ENCODE peak calls at places on chromosomes 6 and 20, in ten cellular contexts. One of them, this sample, is unnamed.

GRCh38 chr6:130500693-130501092 is 134.9 kb downstream of the TMEM200A start:
- DNase-seq in right cardiac atrium: no peak
- DNase-seq in caudate nucleus: no peak
- DNase-seq in fibroblast of gingiva: peak
- DNase-seq in left colon: no peak
- DNase-seq in HT-29: no peak
- DNase-seq in NCI-H1105: no peak
- DNase-seq in AG08395: peak
- DNase-seq in hippocampal formation: no peak
- DNase-seq in activated effector memory CD4-positive, alpha-beta T cell treated with anti-CD3 and anti-CD28 coated beads, Interleukin-2, amount 50 U/mL, for 16 hours: no peak
- DNase-seq in this sample: peak

GRCh38 chr20:63056236-63057132 is 49.7 kb upstream of the BHLHE23 start:
- DNase-seq in fibroblast of gingiva: no peak
- DNase-seq in HT-29: peak
- DNase-seq in left colon: peak
- DNase-seq in AG08395: peak
- DNase-seq in activated effector memory CD4-positive, alpha-beta T cell treated with anti-CD3 and anti-CD28 coated beads, Interleukin-2, amount 50 U/mL, for 16 hours: peak
- DNase-seq in NCI-H1105: peak
- DNase-seq in caudate nucleus: no peak
- DNase-seq in hippocampal formation: peak
- DNase-seq in right cardiac atrium: peak
- DNase-seq in this sample: no peak

GRCh38 chr6:42059743-42060142 is 9.4 kb downstream of the TAF8 start:
- DNase-seq in HT-29: no peak
- DNase-seq in hippocampal formation: no peak
- DNase-seq in fibroblast of gingiva: no peak
- DNase-seq in caudate nucleus: no peak
- DNase-seq in right cardiac atrium: no peak
- DNase-seq in activated effector memory CD4-positive, alpha-beta T cell treated with anti-CD3 and anti-CD28 coated beads, Interleukin-2, amount 50 U/mL, for 16 hours: no peak
- DNase-seq in left colon: no peak
- DNase-seq in NCI-H1105: no peak
- DNase-seq in AG08395: no peak
- DNase-seq in this sample: no peak

GRCh38 chr6:146847426-146847825 is 248.7 kb downstream of the ADGB start:
- DNase-seq in NCI-H1105: no peak
- DNase-seq in AG08395: no peak
- DNase-seq in fibroblast of gingiva: no peak
- DNase-seq in left colon: no peak
- DNase-seq in right cardiac atrium: no peak
- DNase-seq in hippocampal formation: no peak
- DNase-seq in caudate nucleus: no peak
- DNase-seq in HT-29: no peak
- DNase-seq in activated effector memory CD4-positive, alpha-beta T cell treated with anti-CD3 and anti-CD28 coated beads, Interleukin-2, amount 50 U/mL, for 16 hours: no peak
- DNase-seq in this sample: no peak

GRCh38 chr6:163863565-163863964 is 449.0 kb downstream of the QKI start:
- DNase-seq in left colon: no peak
- DNase-seq in activated effector memory CD4-positive, alpha-beta T cell treated with anti-CD3 and anti-CD28 coated beads, Interleukin-2, amount 50 U/mL, for 16 hours: no peak
- DNase-seq in caudate nucleus: no peak
- DNase-seq in hippocampal formation: no peak
- DNase-seq in fibroblast of gingiva: no peak
- DNase-seq in HT-29: no peak
- DNase-seq in AG08395: no peak
- DNase-seq in right cardiac atrium: no peak
- DNase-seq in NCI-H1105: no peak
- DNase-seq in this sample: no peak

GRCh38 chr6:15384901-15385300 is 139.0 kb downstream of the JARID2 start:
- DNase-seq in hippocampal formation: no peak
- DNase-seq in fibroblast of gingiva: no peak
- DNase-seq in left colon: no peak
- DNase-seq in HT-29: no peak
- DNase-seq in AG08395: no peak
- DNase-seq in caudate nucleus: no peak
- DNase-seq in right cardiac atrium: no peak
- DNase-seq in NCI-H1105: no peak
- DNase-seq in activated effector memory CD4-positive, alpha-beta T cell treated with anti-CD3 and anti-CD28 coated beads, Interleukin-2, amount 50 U/mL, for 16 hours: no peak
- DNase-seq in this sample: no peak

GRCh38 chr6:17536586-17536985 is 63.5 kb upstream of the FAM8A1 start:
- DNase-seq in right cardiac atrium: no peak
- DNase-seq in activated effector memory CD4-positive, alpha-beta T cell treated with anti-CD3 and anti-CD28 coated beads, Interleukin-2, amount 50 U/mL, for 16 hours: no peak
- DNase-seq in hippocampal formation: no peak
- DNase-seq in AG08395: no peak
- DNase-seq in caudate nucleus: no peak
- DNase-seq in HT-29: no peak
- DNase-seq in NCI-H1105: no peak
- DNase-seq in fibroblast of gingiva: no peak
- DNase-seq in left colon: no peak
- DNase-seq in this sample: no peak

GRCh38 chr6:1586861-1587450 is 22.8 kb upstream of the FOXC1 start:
- DNase-seq in right cardiac atrium: no peak
- DNase-seq in activated effector memory CD4-positive, alpha-beta T cell treated with anti-CD3 and anti-CD28 coated beads, Interleukin-2, amount 50 U/mL, for 16 hours: no peak
- DNase-seq in HT-29: no peak
- DNase-seq in NCI-H1105: no peak
- DNase-seq in AG08395: no peak
- DNase-seq in caudate nucleus: no peak
- DNase-seq in hippocampal formation: no peak
- DNase-seq in left colon: no peak
- DNase-seq in fibroblast of gingiva: no peak
- DNase-seq in this sample: no peak

GRCh38 chr6:53956068-53956711 is 155.1 kb upstream of the MLIP start:
- DNase-seq in caudate nucleus: peak
- DNase-seq in right cardiac atrium: peak
- DNase-seq in HT-29: peak
- DNase-seq in left colon: peak
- DNase-seq in activated effector memory CD4-positive, alpha-beta T cell treated with anti-CD3 and anti-CD28 coated beads, Interleukin-2, amount 50 U/mL, for 16 hours: no peak
- DNase-seq in NCI-H1105: peak
- DNase-seq in hippocampal formation: peak
- DNase-seq in AG08395: peak
- DNase-seq in fibroblast of gingiva: peak
- DNase-seq in this sample: peak

GRCh38 chr6:53813096-53813495 is 18.3 kb downstream of the LRRC1 start:
- DNase-seq in AG08395: peak
- DNase-seq in hippocampal formation: no peak
- DNase-seq in HT-29: no peak
- DNase-seq in caudate nucleus: no peak
- DNase-seq in left colon: peak
- DNase-seq in right cardiac atrium: no peak
- DNase-seq in fibroblast of gingiva: no peak
- DNase-seq in activated effector memory CD4-positive, alpha-beta T cell treated with anti-CD3 and anti-CD28 coated beads, Interleukin-2, amount 50 U/mL, for 16 hours: no peak
- DNase-seq in NCI-H1105: no peak
- DNase-seq in this sample: no peak

GRCh38 chr6:151179321-151179720 is 60.4 kb upstream of the AKAP12 start:
- DNase-seq in caudate nucleus: no peak
- DNase-seq in hippocampal formation: no peak
- DNase-seq in activated effector memory CD4-positive, alpha-beta T cell treated with anti-CD3 and anti-CD28 coated beads, Interleukin-2, amount 50 U/mL, for 16 hours: no peak
- DNase-seq in HT-29: no peak
- DNase-seq in left colon: no peak
- DNase-seq in AG08395: peak
- DNase-seq in NCI-H1105: no peak
- DNase-seq in fibroblast of gingiva: peak
- DNase-seq in right cardiac atrium: no peak
- DNase-seq in this sample: peak

GRCh38 chr6:104402572-104402971 is 457.1 kb downstream of the HACE1 start:
- DNase-seq in left colon: no peak
- DNase-seq in fibroblast of gingiva: no peak
- DNase-seq in NCI-H1105: no peak
- DNase-seq in AG08395: no peak
- DNase-seq in activated effector memory CD4-positive, alpha-beta T cell treated with anti-CD3 and anti-CD28 coated beads, Interleukin-2, amount 50 U/mL, for 16 hours: no peak
- DNase-seq in HT-29: no peak
- DNase-seq in caudate nucleus: no peak
- DNase-seq in right cardiac atrium: no peak
- DNase-seq in hippocampal formation: no peak
- DNase-seq in this sample: no peak

GRCh38 chr6:139472341-139473038 is 98.0 kb upstream of the CITED2 start:
- DNase-seq in right cardiac atrium: no peak
- DNase-seq in fibroblast of gingiva: peak
- DNase-seq in left colon: no peak
- DNase-seq in caudate nucleus: no peak
- DNase-seq in hippocampal formation: no peak
- DNase-seq in HT-29: no peak
- DNase-seq in NCI-H1105: no peak
- DNase-seq in AG08395: peak
- DNase-seq in activated effector memory CD4-positive, alpha-beta T cell treated with anti-CD3 and anti-CD28 coated beads, Interleukin-2, amount 50 U/mL, for 16 hours: no peak
- DNase-seq in this sample: no peak

GRCh38 chr6:42860031-42860430 is 19.4 kb upstream of the RPL7L1 start:
- DNase-seq in caudate nucleus: no peak
- DNase-seq in AG08395: no peak
- DNase-seq in NCI-H1105: no peak
- DNase-seq in left colon: no peak
- DNase-seq in hippocampal formation: no peak
- DNase-seq in HT-29: no peak
- DNase-seq in activated effector memory CD4-positive, alpha-beta T cell treated with anti-CD3 and anti-CD28 coated beads, Interleukin-2, amount 50 U/mL, for 16 hours: no peak
- DNase-seq in right cardiac atrium: no peak
- DNase-seq in fibroblast of gingiva: no peak
- DNase-seq in this sample: no peak

GRCh38 chr20:11993886-11994466 is 76.3 kb downstream of the BTBD3 start:
- DNase-seq in HT-29: no peak
- DNase-seq in activated effector memory CD4-positive, alpha-beta T cell treated with anti-CD3 and anti-CD28 coated beads, Interleukin-2, amount 50 U/mL, for 16 hours: no peak
- DNase-seq in left colon: no peak
- DNase-seq in caudate nucleus: no peak
- DNase-seq in AG08395: no peak
- DNase-seq in fibroblast of gingiva: no peak
- DNase-seq in hippocampal formation: no peak
- DNase-seq in right cardiac atrium: no peak
- DNase-seq in NCI-H1105: no peak
- DNase-seq in this sample: no peak

GRCh38 chr6:168137024-168137423 is 58.0 kb upstream of the FRMD1 start:
- DNase-seq in AG08395: no peak
- DNase-seq in left colon: no peak
- DNase-seq in HT-29: no peak
- DNase-seq in caudate nucleus: no peak
- DNase-seq in right cardiac atrium: no peak
- DNase-seq in activated effector memory CD4-positive, alpha-beta T cell treated with anti-CD3 and anti-CD28 coated beads, Interleukin-2, amount 50 U/mL, for 16 hours: no peak
- DNase-seq in NCI-H1105: no peak
- DNase-seq in hippocampal formation: no peak
- DNase-seq in fibroblast of gingiva: no peak
- DNase-seq in this sample: no peak

GRCh38 chr20:37803476-37804307 is 99.2 kb upstream of the VSTM2L start:
- DNase-seq in NCI-H1105: no peak
- DNase-seq in right cardiac atrium: no peak
- DNase-seq in AG08395: no peak
- DNase-seq in caudate nucleus: no peak
- DNase-seq in left colon: no peak
- DNase-seq in activated effector memory CD4-positive, alpha-beta T cell treated with anti-CD3 and anti-CD28 coated beads, Interleukin-2, amount 50 U/mL, for 16 hours: no peak
- DNase-seq in fibroblast of gingiva: no peak
- DNase-seq in hippocampal formation: no peak
- DNase-seq in HT-29: no peak
- DNase-seq in this sample: no peak

GRCh38 chr6:144066745-144067484 is 28.5 kb downstream of the SF3B5 start:
- DNase-seq in left colon: no peak
- DNase-seq in fibroblast of gingiva: no peak
- DNase-seq in HT-29: no peak
- DNase-seq in AG08395: no peak
- DNase-seq in caudate nucleus: no peak
- DNase-seq in right cardiac atrium: no peak
- DNase-seq in activated effector memory CD4-positive, alpha-beta T cell treated with anti-CD3 and anti-CD28 coated beads, Interleukin-2, amount 50 U/mL, for 16 hours: no peak
- DNase-seq in NCI-H1105: no peak
- DNase-seq in hippocampal formation: no peak
- DNase-seq in this sample: no peak

GRCh38 chr20:41360831-41361756 is 5.5 kb downstream of the EMILIN3 start:
- DNase-seq in fibroblast of gingiva: no peak
- DNase-seq in AG08395: no peak
- DNase-seq in right cardiac atrium: no peak
- DNase-seq in left colon: no peak
- DNase-seq in caudate nucleus: no peak
- DNase-seq in activated effector memory CD4-positive, alpha-beta T cell treated with anti-CD3 and anti-CD28 coated beads, Interleukin-2, amount 50 U/mL, for 16 hours: no peak
- DNase-seq in NCI-H1105: no peak
- DNase-seq in hippocampal formation: no peak
- DNase-seq in HT-29: no peak
- DNase-seq in this sample: no peak

GRCh38 chr20:20780127-20780822 is 67.8 kb upstream of the RALGAPA2 start:
- DNase-seq in right cardiac atrium: peak
- DNase-seq in HT-29: peak
- DNase-seq in NCI-H1105: peak
- DNase-seq in left colon: peak
- DNase-seq in activated effector memory CD4-positive, alpha-beta T cell treated with anti-CD3 and anti-CD28 coated beads, Interleukin-2, amount 50 U/mL, for 16 hours: no peak
- DNase-seq in hippocampal formation: no peak
- DNase-seq in AG08395: no peak
- DNase-seq in caudate nucleus: no peak
- DNase-seq in fibroblast of gingiva: peak
- DNase-seq in this sample: no peak

GRCh38 chr6:35194390-35194789 is 19.4 kb upstream of the SCUBE3 start:
- DNase-seq in fibroblast of gingiva: no peak
- DNase-seq in HT-29: no peak
- DNase-seq in AG08395: no peak
- DNase-seq in right cardiac atrium: no peak
- DNase-seq in caudate nucleus: no peak
- DNase-seq in left colon: no peak
- DNase-seq in activated effector memory CD4-positive, alpha-beta T cell treated with anti-CD3 and anti-CD28 coated beads, Interleukin-2, amount 50 U/mL, for 16 hours: no peak
- DNase-seq in NCI-H1105: no peak
- DNase-seq in hippocampal formation: no peak
- DNase-seq in this sample: no peak

GRCh38 chr20:50434653-50435396 is 75.4 kb upstream of the PTPN1 start:
- DNase-seq in activated effector memory CD4-positive, alpha-beta T cell treated with anti-CD3 and anti-CD28 coated beads, Interleukin-2, amount 50 U/mL, for 16 hours: no peak
- DNase-seq in AG08395: peak
- DNase-seq in caudate nucleus: no peak
- DNase-seq in hippocampal formation: no peak
- DNase-seq in right cardiac atrium: no peak
- DNase-seq in left colon: no peak
- DNase-seq in NCI-H1105: no peak
- DNase-seq in HT-29: peak
- DNase-seq in fibroblast of gingiva: peak
- DNase-seq in this sample: no peak

GRCh38 chr6:152356659-152357058 is 280.5 kb downstream of the SYNE1 start:
- DNase-seq in HT-29: peak
- DNase-seq in right cardiac atrium: no peak
- DNase-seq in AG08395: peak
- DNase-seq in NCI-H1105: no peak
- DNase-seq in hippocampal formation: no peak
- DNase-seq in left colon: no peak
- DNase-seq in caudate nucleus: no peak
- DNase-seq in activated effector memory CD4-positive, alpha-beta T cell treated with anti-CD3 and anti-CD28 coated beads, Interleukin-2, amount 50 U/mL, for 16 hours: no peak
- DNase-seq in fibroblast of gingiva: peak
- DNase-seq in this sample: no peak

GRCh38 chr20:63570281-63571086 is 3.6 kb downstream of the HELZ2 start:
- DNase-seq in NCI-H1105: no peak
- DNase-seq in hippocampal formation: no peak
- DNase-seq in fibroblast of gingiva: no peak
- DNase-seq in HT-29: no peak
- DNase-seq in activated effector memory CD4-positive, alpha-beta T cell treated with anti-CD3 and anti-CD28 coated beads, Interleukin-2, amount 50 U/mL, for 16 hours: no peak
- DNase-seq in right cardiac atrium: no peak
- DNase-seq in caudate nucleus: no peak
- DNase-seq in AG08395: no peak
- DNase-seq in left colon: no peak
- DNase-seq in this sample: no peak

This sample was measured in GM04504.